ENCODE peak calls at places on chromosomes 1 and 21, in six cellular contexts. One of them, this sample, is unnamed.

GRCh38 chr1:206464456-206464964 is 5.8 kb upstream of the IKBKE start:
- DNase-seq in GM12878: no peak
- DNase-seq in breast epithelium: no peak
- DNase-seq in uterus: no peak
- DNase-seq in bronchial epithelial cell: peak; percentile 77
- DNase-seq in nephron progenitor cell: no peak
- DNase-seq in this sample: peak; percentile 96

GRCh38 chr1:89273324-89273778 is 691 bp upstream of the GBP5 start:
- DNase-seq in breast epithelium: no peak
- DNase-seq in bronchial epithelial cell: no peak
- DNase-seq in GM12878: no peak
- DNase-seq in uterus: no peak
- DNase-seq in nephron progenitor cell: no peak
- DNase-seq in this sample: no peak

GRCh38 chr21:31557956-31558838 is 101.3 kb upstream of the SOD1 start:
- DNase-seq in bronchial epithelial cell: no peak
- DNase-seq in GM12878: no peak
- DNase-seq in breast epithelium: no peak
- DNase-seq in uterus: no peak
- DNase-seq in nephron progenitor cell: peak; percentile 69
- DNase-seq in this sample: no peak

GRCh38 chr1:40803902-40804301 is 20.3 kb downstream of the KCNQ4 start:
- DNase-seq in bronchial epithelial cell: no peak
- DNase-seq in nephron progenitor cell: no peak
- DNase-seq in breast epithelium: no peak
- DNase-seq in uterus: no peak
- DNase-seq in GM12878: no peak
- DNase-seq in this sample: no peak

GRCh38 chr1:25068316-25068715 is 138.2 kb upstream of the RUNX3 start:
- DNase-seq in GM12878: no peak
- DNase-seq in breast epithelium: no peak
- DNase-seq in bronchial epithelial cell: no peak
- DNase-seq in uterus: no peak
- DNase-seq in nephron progenitor cell: no peak
- DNase-seq in this sample: no peak

GRCh38 chr21:26490771-26491170 is 82.3 kb downstream of the CYYR1 start:
- DNase-seq in bronchial epithelial cell: peak; percentile 37
- DNase-seq in breast epithelium: no peak
- DNase-seq in nephron progenitor cell: no peak
- DNase-seq in uterus: no peak
- DNase-seq in GM12878: no peak
- DNase-seq in this sample: no peak

GRCh38 chr1:7886346-7886745 is 33.5 kb upstream of the UTS2 start:
- DNase-seq in nephron progenitor cell: no peak
- DNase-seq in breast epithelium: peak; percentile 26
- DNase-seq in GM12878: no peak
- DNase-seq in bronchial epithelial cell: peak; percentile 77
- DNase-seq in uterus: no peak
- DNase-seq in this sample: peak; percentile 10

GRCh38 chr1:151841141-151841540 is 1.5 kb upstream of the C2CD4D start:
- DNase-seq in uterus: no peak
- DNase-seq in nephron progenitor cell: no peak
- DNase-seq in breast epithelium: no peak
- DNase-seq in bronchial epithelial cell: peak; percentile 62
- DNase-seq in GM12878: no peak
- DNase-seq in this sample: peak; percentile 66

GRCh38 chr1:181987996-181988395 is 73.5 kb downstream of the ZNF648 start:
- DNase-seq in nephron progenitor cell: no peak
- DNase-seq in GM12878: no peak
- DNase-seq in breast epithelium: no peak
- DNase-seq in bronchial epithelial cell: no peak
- DNase-seq in uterus: no peak
- DNase-seq in this sample: no peak

GRCh38 chr1:108080448-108080847 is 115.5 kb upstream of the VAV3 start:
- DNase-seq in breast epithelium: no peak
- DNase-seq in bronchial epithelial cell: no peak
- DNase-seq in nephron progenitor cell: no peak
- DNase-seq in uterus: no peak
- DNase-seq in GM12878: no peak
- DNase-seq in this sample: no peak

GRCh38 chr1:9350011-9350907 is 57.6 kb downstream of the SPSB1 start:
- DNase-seq in uterus: no peak
- DNase-seq in breast epithelium: no peak
- DNase-seq in nephron progenitor cell: no peak
- DNase-seq in bronchial epithelial cell: no peak
- DNase-seq in GM12878: no peak
- DNase-seq in this sample: peak; percentile 79

GRCh38 chr1:52929019-52929418 is 1.9 kb downstream of the SCP2 start:
- DNase-seq in GM12878: no peak
- DNase-seq in bronchial epithelial cell: no peak
- DNase-seq in uterus: no peak
- DNase-seq in nephron progenitor cell: no peak
- DNase-seq in breast epithelium: no peak
- DNase-seq in this sample: no peak

GRCh38 chr1:52928083-52928404 is 968 bp downstream of the SCP2 start:
- DNase-seq in uterus: no peak
- DNase-seq in bronchial epithelial cell: no peak
- DNase-seq in breast epithelium: no peak
- DNase-seq in GM12878: no peak
- DNase-seq in nephron progenitor cell: no peak
- DNase-seq in this sample: no peak

GRCh38 chr1:52925571-52926005 is 1.5 kb upstream of the SCP2 start:
- DNase-seq in GM12878: no peak
- DNase-seq in uterus: peak; percentile 39
- DNase-seq in nephron progenitor cell: no peak
- DNase-seq in breast epithelium: no peak
- DNase-seq in bronchial epithelial cell: no peak
- DNase-seq in this sample: peak; percentile 26

GRCh38 chr1:52926864-52927218 is 235 bp upstream of the SCP2 start:
- DNase-seq in uterus: no peak
- DNase-seq in nephron progenitor cell: no peak
- DNase-seq in breast epithelium: no peak
- DNase-seq in GM12878: no peak
- DNase-seq in bronchial epithelial cell: no peak
- DNase-seq in this sample: no peak

DNA sequence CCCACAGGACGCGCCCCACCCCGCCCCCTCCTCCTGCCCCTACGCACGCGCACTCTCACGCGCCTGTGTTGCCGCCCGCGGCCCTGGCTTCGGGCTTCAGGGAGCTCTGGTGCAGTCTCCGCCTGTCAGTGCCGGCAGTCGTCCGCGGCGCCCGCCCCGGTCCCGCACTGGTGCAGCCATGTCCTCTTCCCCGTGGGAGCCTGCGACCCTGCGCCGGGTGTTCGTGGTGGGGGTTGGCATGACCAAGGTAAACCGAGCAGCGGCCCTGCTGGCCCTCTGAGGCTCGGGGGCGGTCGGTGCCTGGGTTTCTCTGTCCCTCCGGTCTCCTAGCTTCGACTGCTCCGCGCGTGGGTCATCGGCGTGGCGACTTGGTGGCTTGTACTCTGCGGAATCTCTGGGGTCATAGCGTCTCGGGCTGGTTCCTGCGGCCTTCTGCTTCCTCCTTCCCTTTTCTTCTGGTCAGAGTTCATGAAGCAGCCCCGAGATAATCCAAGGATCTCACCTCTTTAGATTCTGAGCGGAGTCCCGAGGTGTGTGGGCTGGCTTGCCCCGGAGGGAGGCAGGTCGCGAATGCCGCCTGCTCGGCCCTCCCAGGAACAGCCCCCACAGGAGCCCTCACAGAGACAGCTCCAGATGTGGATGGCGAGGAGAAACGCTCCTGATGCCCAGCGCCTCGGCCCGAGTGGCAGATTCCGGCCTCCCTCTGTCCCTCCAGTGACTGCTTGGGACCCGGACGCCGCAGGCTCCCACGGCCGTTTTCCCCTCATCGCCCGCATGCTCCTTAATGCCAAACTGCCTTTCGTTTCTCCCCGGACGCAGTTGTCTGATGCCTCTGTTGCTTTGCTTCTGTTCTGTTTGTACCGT is at the start of gene SCP2:
- DNase-seq in nephron progenitor cell: peak; percentile 82
- DNase-seq in breast epithelium: peak; percentile 44
- DNase-seq in uterus: peak; percentile 84
- DNase-seq in bronchial epithelial cell: peak; percentile 39
- DNase-seq in GM12878: no peak
- DNase-seq in this sample: peak; percentile 58
- TF ChIP-seq CTCF in nephron progenitor cell: no peak
- TF ChIP-seq CTCF in breast epithelium: no peak
- TF ChIP-seq CTCF in uterus: no peak
- TF ChIP-seq CTCF in bronchial epithelial cell: no peak
- TF ChIP-seq CTCF in GM12878: no peak
- TF ChIP-seq CTCF in this sample: no peak

DNA sequence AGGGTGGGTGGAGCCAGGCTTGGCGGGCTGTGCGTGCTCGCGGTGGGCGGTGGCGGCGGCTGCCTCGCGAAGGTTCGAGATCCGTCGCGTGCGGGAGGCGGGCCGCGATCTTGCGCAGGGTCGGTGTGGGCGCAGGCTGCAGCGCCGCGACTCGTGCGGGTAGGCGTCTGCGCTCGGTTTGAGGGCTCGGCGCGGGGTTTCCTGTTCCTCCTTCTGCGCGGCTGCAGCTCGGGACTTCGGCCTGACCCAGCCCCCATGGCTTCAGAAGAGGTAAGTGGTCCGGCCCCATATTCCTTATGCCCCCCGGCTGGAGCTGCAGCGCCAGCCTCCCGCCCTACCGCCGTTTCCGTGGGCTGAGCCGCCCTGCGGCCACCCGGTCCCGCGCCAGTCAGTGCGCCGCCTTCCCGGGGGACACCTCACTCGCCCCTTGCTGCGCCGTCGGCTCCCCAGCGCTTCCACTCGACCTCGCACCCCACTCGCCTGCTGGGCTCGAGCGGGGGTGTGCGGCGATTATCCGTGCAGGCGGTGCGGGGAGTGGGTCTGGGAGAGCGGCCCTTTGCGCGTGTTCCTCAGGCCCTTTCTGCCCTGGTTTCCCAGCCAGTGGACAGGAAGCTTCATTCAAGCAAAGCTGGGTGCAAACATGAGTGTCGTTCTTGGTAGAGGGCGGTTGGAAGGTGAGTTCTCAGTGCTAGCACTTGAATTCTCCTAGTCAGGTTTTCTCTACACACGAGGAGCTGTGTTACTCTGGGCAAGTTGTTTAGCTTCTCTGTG is at the start of gene CACYBP:
- DNase-seq in GM12878: no peak
- DNase-seq in bronchial epithelial cell: peak; percentile 35
- DNase-seq in nephron progenitor cell: no peak
- DNase-seq in uterus: peak; percentile 33
- DNase-seq in breast epithelium: peak; percentile 33
- DNase-seq in this sample: peak; percentile 30
- TF ChIP-seq CTCF in GM12878: no peak
- TF ChIP-seq CTCF in bronchial epithelial cell: no peak
- TF ChIP-seq CTCF in nephron progenitor cell: no peak
- TF ChIP-seq CTCF in uterus: peak; percentile 1
- TF ChIP-seq CTCF in breast epithelium: no peak
- TF ChIP-seq CTCF in this sample: no peak

GRCh38 chr1:236083650-236084385 is 18.9 kb upstream of the NID1 start:
- DNase-seq in GM12878: no peak
- DNase-seq in bronchial epithelial cell: peak; percentile 94
- DNase-seq in uterus: no peak
- DNase-seq in nephron progenitor cell: no peak
- DNase-seq in breast epithelium: no peak
- DNase-seq in this sample: peak; percentile 35
- TF ChIP-seq CTCF in GM12878: no peak
- TF ChIP-seq CTCF in bronchial epithelial cell: no peak
- TF ChIP-seq CTCF in uterus: no peak
- TF ChIP-seq CTCF in nephron progenitor cell: no peak
- TF ChIP-seq CTCF in breast epithelium: no peak
- TF ChIP-seq CTCF in this sample: no peak

DNA sequence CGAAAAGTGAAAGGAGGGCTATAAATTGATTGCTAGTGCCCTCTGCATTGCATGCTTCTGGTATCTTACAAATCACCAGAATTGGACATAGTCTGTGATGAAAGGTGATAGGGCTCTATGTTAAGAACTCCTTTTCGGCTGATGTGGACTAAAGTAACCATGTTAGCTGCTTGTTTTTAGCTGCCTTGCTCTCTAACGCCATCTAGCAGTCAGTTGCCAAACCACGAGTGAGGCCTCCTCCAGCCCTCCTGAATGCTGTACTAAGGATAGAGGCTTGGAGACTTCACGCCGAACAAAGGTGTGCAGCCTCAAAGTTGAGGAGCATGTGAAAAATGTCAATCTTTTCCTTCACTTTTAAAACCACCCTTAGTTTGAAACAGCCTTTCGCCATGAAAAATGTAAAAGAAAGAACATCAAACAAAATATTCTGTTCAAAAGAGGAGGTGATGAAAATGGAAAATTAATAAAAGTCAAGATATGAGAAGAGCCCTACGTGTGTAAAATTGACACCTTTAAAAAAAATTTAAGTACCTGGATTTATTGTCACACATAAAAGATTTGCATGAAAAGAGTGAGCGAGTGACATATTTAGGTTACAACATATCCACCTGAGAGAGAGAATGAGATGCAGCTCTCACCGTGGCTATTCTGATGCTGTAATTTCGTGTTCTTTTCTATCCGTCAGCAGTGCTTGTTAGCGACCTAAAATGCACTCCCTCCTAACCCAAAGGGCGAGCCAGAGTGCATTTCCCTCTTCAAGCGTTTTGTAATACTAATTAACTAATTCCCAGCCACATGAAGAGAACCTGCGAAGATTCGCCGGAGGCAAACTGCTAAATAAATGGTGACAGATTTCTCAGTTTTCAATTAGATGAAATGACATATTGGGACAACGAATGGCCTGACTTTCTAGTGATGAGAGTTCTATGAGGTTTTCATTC is 8.0 kb downstream of the LRRC53 start:
- DNase-seq in nephron progenitor cell: peak; percentile 77
- DNase-seq in bronchial epithelial cell: peak; percentile 49
- DNase-seq in uterus: peak; percentile 20
- DNase-seq in breast epithelium: no peak
- DNase-seq in GM12878: peak; percentile 33
- DNase-seq in this sample: peak; percentile 52
- TF ChIP-seq CTCF in nephron progenitor cell: peak; percentile 87
- TF ChIP-seq CTCF in bronchial epithelial cell: peak; percentile 83
- TF ChIP-seq CTCF in uterus: peak; percentile 52
- TF ChIP-seq CTCF in breast epithelium: peak; percentile 44
- TF ChIP-seq CTCF in GM12878: peak; percentile 88
- TF ChIP-seq CTCF in this sample: peak; percentile 89

GRCh38 chr1:229279242-229279641 is 8.3 kb downstream of the RAB4A start:
- DNase-seq in uterus: no peak
- DNase-seq in bronchial epithelial cell: no peak
- DNase-seq in GM12878: no peak
- DNase-seq in nephron progenitor cell: no peak
- DNase-seq in breast epithelium: no peak
- DNase-seq in this sample: no peak
- TF ChIP-seq CTCF in uterus: no peak
- TF ChIP-seq CTCF in bronchial epithelial cell: no peak
- TF ChIP-seq CTCF in GM12878: no peak
- TF ChIP-seq CTCF in nephron progenitor cell: no peak
- TF ChIP-seq CTCF in breast epithelium: no peak
- TF ChIP-seq CTCF in this sample: no peak

This sample was measured in fibroblast of mammary gland.